ENCODE peak calls at places on chromosomes 6 and 20, in four cellular contexts. O, Y, T and R are unnamed samples.

GRCh38 chr20:21503345-21503744 is 10.5 kb downstream of the NKX2-2 start:
- DNase-seq in O (no peak), Y (no peak), T (no peak), R (no peak)

GRCh38 chr6:44272529-44272928 is 2.3 kb downstream of the TMEM151B start:
- DNase-seq in O (no peak), Y (no peak), T (no peak), R (no peak)

GRCh38 chr6:42959917-42960242 is 674 bp upstream of the GNMT start:
- DNase-seq in O (no peak), Y (no peak), T (no peak), R (no peak)

GRCh38 chr6:18990313-18990978 is 603.3 kb downstream of the RNF144B start:
- DNase-seq in O (no peak), Y (peak; percentile 62), T (peak; percentile 74), R (peak; percentile 8)

GRCh38 chr6:5260111-5260620 is 584 bp downstream of the LYRM4 start:
- DNase-seq in O (peak; percentile 27), Y (peak; percentile 70), T (peak; percentile 73), R (peak; percentile 75)

GRCh38 chr6:32081168-32081624 is 27.9 kb downstream of the TNXB start:
- DNase-seq in O (peak; percentile 81), Y (no peak), T (no peak), R (no peak)

GRCh38 chr20:21286775-21287174 is 16.4 kb upstream of the XRN2 start:
- DNase-seq in O (no peak), Y (no peak), T (no peak), R (no peak)

GRCh38 chr6:88780714-88781389 is 182.6 kb downstream of the RNGTT start:
- DNase-seq in O (peak; percentile 21), Y (peak; percentile 21), T (peak; percentile 36), R (peak; percentile 20)

GRCh38 chr20:20412750-20413149 is 44.8 kb downstream of the INSM1 start:
- DNase-seq in O (no peak), Y (no peak), T (no peak), R (no peak)

GRCh38 chr20:45592574-45593189 is 13.6 kb upstream of the WFDC8 start:
- DNase-seq in O (no peak), Y (no peak), T (peak; percentile 32), R (no peak)

GRCh38 chr6:42292002-42292735 is 74.5 kb upstream of the MRPS10 start:
- DNase-seq in O (no peak), Y (no peak), T (no peak), R (no peak)

GRCh38 chr6:99121748-99122147 is 174.0 kb upstream of the FBXL4 start:
- DNase-seq in O (no peak), Y (no peak), T (no peak), R (no peak)

GRCh38 chr6:63403725-63404124 is 83.9 kb upstream of the LGSN start:
- DNase-seq in O (no peak), Y (no peak), T (no peak), R (no peak)

GRCh38 chr20:33945391-33946079 is 48.2 kb upstream of the RALY start:
- DNase-seq in O (no peak), Y (no peak), T (no peak), R (no peak)

GRCh38 chr6:7991992-7992815 is 72.0 kb downstream of the BLOC1S5 start:
- DNase-seq in O (peak; percentile 26), Y (no peak), T (no peak), R (no peak)

GRCh38 chr20:24734139-24734538 is 214.9 kb upstream of the CST7 start:
- DNase-seq in O (no peak), Y (no peak), T (no peak), R (no peak)

GRCh38 chr6:36266913-36267644 is 2.8 kb upstream of the PNPLA1 start:
- DNase-seq in O (no peak), Y (no peak), T (no peak), R (no peak)

GRCh38 chr20:55678126-55678525 is 327.2 kb downstream of the CBLN4 start:
- DNase-seq in O (no peak), Y (no peak), T (peak; percentile 71), R (no peak)

GRCh38 chr6:127956260-127956888 is 55.5 kb upstream of the THEMIS start:
- DNase-seq in O (no peak), Y (no peak), T (no peak), R (no peak)

GRCh38 chr20:50691585-50692552 is 527 bp upstream of the RIPOR3 start:
- DNase-seq in O (peak; percentile 32), Y (no peak), T (no peak), R (no peak)

GRCh38 chr6:105257350-105257749 is 77.5 kb upstream of the POPDC3 start:
- DNase-seq in O (no peak), Y (no peak), T (no peak), R (no peak)

GRCh38 chr6:129191275-129191674 is 308.3 kb downstream of the LAMA2 start:
- DNase-seq in O (no peak), Y (no peak), T (no peak), R (no peak)

GRCh38 chr6:143027058-143027457 is 33.6 kb upstream of the AIG1 start:
- DNase-seq in O (peak; percentile 31), Y (peak; percentile 19), T (peak; percentile 33), R (peak; percentile 21)

GRCh38 chr6:57097596-57097995 is 7.6 kb downstream of the ZNF451 start:
- DNase-seq in O (no peak), Y (no peak), T (no peak), R (no peak)

GRCh38 chr6:132188865-132189264 is 212.4 kb downstream of the MOXD1 start:
- DNase-seq in O (no peak), Y (no peak), T (no peak), R (no peak)

GRCh38 chr6:45997875-45998506 is 17.7 kb downstream of the CLIC5 start:
- DNase-seq in O (no peak), Y (no peak), T (no peak), R (no peak)

GRCh38 chr6:157708933-157709332 is 114.1 kb upstream of the SNX9 start:
- DNase-seq in O (no peak), Y (no peak), T (no peak), R (no peak)

GRCh38 chr6:157148391-157149323 is 174.7 kb downstream of the TMEM242 start:
- DNase-seq in O (peak; percentile 47), Y (no peak), T (no peak), R (no peak)

GRCh38 chr20:44134897-44135810 is 51.8 kb downstream of the JPH2 start:
- DNase-seq in O (no peak), Y (no peak), T (no peak), R (no peak)

GRCh38 chr6:139881251-139881650 is 506.8 kb upstream of the CITED2 start:
- DNase-seq in O (no peak), Y (no peak), T (no peak), R (no peak)

GRCh38 chr6:84304881-84305280 is 77.4 kb upstream of the CEP162 start:
- DNase-seq in O (no peak), Y (no peak), T (no peak), R (no peak)

GRCh38 chr6:42320762-42321161 is 103.1 kb upstream of the MRPS10 start:
- DNase-seq in O (no peak), Y (no peak), T (no peak), R (no peak)

GRCh38 chr6:3117912-3118352 is 579 bp upstream of the BPHL start:
- DNase-seq in O (no peak), Y (no peak), T (no peak), R (no peak)

GRCh38 chr6:72760130-72760793 is 138.4 kb downstream of the KCNQ5 start:
- DNase-seq in O (no peak), Y (peak; percentile 38), T (no peak), R (no peak)

GRCh38 chr6:6328451-6328850 is 8.0 kb upstream of the F13A1 start:
- DNase-seq in O (no peak), Y (no peak), T (no peak), R (no peak)